ENCODE peak calls at places on chromosomes 3 and 15, in eight cellular contexts. M is osteoblast, B is GM10248, P is Peyer's patch, K is GM13977, U is ovary, N is AG04450, W is cardiac muscle cell. V is an unnamed sample.

GRCh38 chr3:107846282-107846852 is 244.5 kb downstream of the CD47 start:
- DNase-seq in U (peak; percentile 84), B (peak; percentile 46), W (peak; percentile 86), P (peak; percentile 76), N (peak; percentile 21), K (peak; percentile 42), M (peak; percentile 68), V (no peak)

GRCh38 chr3:197022405-197023231 is 7.0 kb downstream of the MELTF start:
- DNase-seq in B (peak; percentile 39), N (no peak), K (peak; percentile 52), P (peak; percentile 40), U (peak; percentile 23), M (peak; percentile 61), W (peak; percentile 37), V (peak; percentile 50)

GRCh38 chr3:196181127-196181546 is 30.1 kb downstream of the ZDHHC19 start:
- DNase-seq in M (peak; percentile 15), P (no peak), K (no peak), N (no peak), W (no peak), B (no peak), U (no peak), V (no peak)

GRCh38 chr3:129605593-129606521 is 619 bp downstream of the PLXND1 start:
- DNase-seq in K (peak; percentile 75), B (no peak), M (peak; percentile 98), P (peak; percentile 66), U (peak; percentile 80), W (peak; percentile 67), N (no peak), V (peak; percentile 43)

GRCh38 chr3:139718415-139718814 is 40.6 kb upstream of the NMNAT3 start:
- DNase-seq in W (peak; percentile 61), M (no peak), P (no peak), K (no peak), N (no peak), U (peak; percentile 73), B (no peak), V (no peak)

GRCh38 chr3:125622381-125622788 is 27.1 kb upstream of the OSBPL11 start:
- DNase-seq in M (no peak), P (no peak), N (no peak), W (no peak), B (no peak), K (no peak), U (no peak), V (no peak)

GRCh38 chr3:177906573-177907229 is 629.5 kb upstream of the KCNMB2 start:
- DNase-seq in W (no peak), K (no peak), N (no peak), P (no peak), M (peak; percentile 65), B (no peak), U (no peak), V (no peak)

GRCh38 chr3:166405465-166405864 is 568.2 kb upstream of the BCHE start:
- DNase-seq in W (no peak), M (no peak), N (no peak), U (no peak), K (no peak), P (no peak), B (no peak), V (no peak)

GRCh38 chr3:58690490-58690889 is 23.9 kb upstream of the FAM3D start:
- DNase-seq in K (no peak), U (no peak), B (no peak), W (no peak), P (peak; percentile 77), M (no peak), N (no peak), V (no peak)

GRCh38 chr15:55586808-55587207 is 1.3 kb downstream of the PYGO1 start:
- DNase-seq in B (no peak), U (no peak), W (no peak), P (no peak), N (no peak), K (no peak), M (peak; percentile 27), V (no peak)

GRCh38 chr15:64699767-64700388 is 75.5 kb downstream of the RBPMS2 start:
- DNase-seq in N (no peak), U (no peak), K (no peak), W (peak; percentile 93), P (no peak), M (peak; percentile 79), B (no peak), V (no peak)

GRCh38 chr15:39976291-39977274 is 42.7 kb downstream of the EIF2AK4 start:
- DNase-seq in N (no peak), M (peak; percentile 84), W (peak; percentile 50), K (peak; percentile 40), B (peak; percentile 49), P (peak; percentile 66), U (peak; percentile 74), V (peak; percentile 16)

GRCh38 chr15:85788796-85789495 is 5.8 kb downstream of the KLHL25 start:
- DNase-seq in N (no peak), U (peak; percentile 12), B (no peak), W (no peak), P (peak; percentile 72), M (no peak), K (peak; percentile 5), V (no peak)

GRCh38 chr3:111152506-111152905 is 80.9 kb downstream of the NECTIN3 start:
- DNase-seq in N (peak; percentile 34), M (no peak), W (no peak), K (no peak), P (no peak), U (no peak), B (no peak), V (no peak)

GRCh38 chr15:101463265-101463664 is 26.2 kb downstream of the PCSK6 start:
- DNase-seq in W (no peak), N (no peak), K (no peak), U (no peak), M (no peak), B (no peak), P (peak; percentile 64), V (no peak)

GRCh38 chr3:195021674-195022073 is 249.3 kb downstream of the XXYLT1 start:
- DNase-seq in P (peak; percentile 17), K (no peak), U (no peak), N (no peak), M (no peak), B (no peak), W (no peak), V (no peak)

GRCh38 chr15:68435966-68436365 is 4.0 kb upstream of the ITGA11 start:
- DNase-seq in P (no peak), N (no peak), M (no peak), U (no peak), B (no peak), W (no peak), K (no peak), V (no peak)

GRCh38 chr3:44861412-44862220 is at the start of gene TMEM42:
- DNase-seq in K (peak; percentile 98), U (peak; percentile 94), W (peak; percentile 93), N (peak; percentile 79), B (peak; percentile 97), M (peak; percentile 100), P (peak; percentile 95), V (peak; percentile 90)
- TF ChIP-seq CTCF in K (peak; percentile 46), U (no peak), W (peak; percentile 44), N (peak; percentile 37), B (peak; percentile 18), M (no peak), P (no peak), V (no peak)

GRCh38 chr15:59420986-59421618 is 16.9 kb upstream of the FAM81A start:
- DNase-seq in N (no peak), W (peak; percentile 71), M (no peak), B (no peak), P (no peak), U (no peak), K (no peak), V (no peak)
- TF ChIP-seq CTCF in N (peak; percentile 32), W (no peak), M (no peak), B (no peak), P (no peak), U (no peak), K (no peak), V (no peak)

DNA sequence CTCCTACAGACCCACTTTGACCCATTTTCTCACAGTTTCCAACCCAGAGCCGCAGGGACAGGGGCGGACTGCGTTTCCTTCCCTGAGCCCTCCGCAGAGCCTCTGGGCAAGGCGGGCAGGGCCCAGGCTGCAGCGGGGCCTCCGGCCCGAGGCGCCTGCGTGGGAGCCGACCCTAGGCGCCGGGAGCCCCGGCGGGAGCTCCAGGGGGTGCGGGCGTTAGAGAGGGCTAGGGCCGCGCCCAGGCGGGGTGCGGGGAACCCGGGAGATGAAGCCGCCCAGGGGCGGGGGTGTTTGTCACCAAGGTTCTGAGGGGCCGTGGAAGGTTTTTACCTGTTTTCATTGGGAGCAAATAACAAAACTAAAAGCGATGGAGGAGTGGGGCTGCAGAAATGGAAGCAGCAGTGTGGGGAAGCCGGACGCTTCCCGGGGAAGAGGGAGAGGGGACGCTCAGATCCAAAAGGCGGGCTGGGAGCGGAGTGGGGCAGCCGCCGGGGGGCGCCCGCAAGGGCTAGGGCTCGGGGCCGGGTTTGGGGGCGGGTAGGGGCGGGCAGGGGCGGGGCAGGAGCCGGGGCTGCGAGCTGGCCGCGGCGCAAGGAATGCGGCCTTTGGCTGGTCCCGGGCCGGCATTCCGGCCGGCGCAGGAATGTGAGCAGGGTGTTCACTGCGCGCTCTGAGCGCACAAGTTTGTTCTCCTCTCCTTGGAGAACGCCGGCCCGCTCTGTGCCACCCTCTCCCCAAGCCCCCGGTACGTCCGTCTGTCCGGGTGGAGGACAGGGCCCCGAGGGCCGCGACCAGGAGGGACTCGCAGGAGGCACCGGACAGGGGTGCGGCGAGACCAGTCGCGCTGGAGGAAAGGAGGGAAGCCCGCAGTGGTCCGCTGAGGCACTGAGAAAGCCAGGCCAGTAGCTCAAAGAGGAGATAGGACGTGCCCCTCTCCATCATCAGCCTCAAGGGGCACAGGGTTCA is 61.1 kb downstream of the AMOTL2 start:
- DNase-seq in K (no peak), B (no peak), N (no peak), M (peak; percentile 93), U (peak; percentile 90), P (peak; percentile 67), W (peak; percentile 86), V (no peak)
- TF ChIP-seq CTCF in K (peak; percentile 14), B (peak; percentile 11), N (peak; percentile 47), M (no peak), U (no peak), P (no peak), W (peak; percentile 36), V (no peak)

DNA sequence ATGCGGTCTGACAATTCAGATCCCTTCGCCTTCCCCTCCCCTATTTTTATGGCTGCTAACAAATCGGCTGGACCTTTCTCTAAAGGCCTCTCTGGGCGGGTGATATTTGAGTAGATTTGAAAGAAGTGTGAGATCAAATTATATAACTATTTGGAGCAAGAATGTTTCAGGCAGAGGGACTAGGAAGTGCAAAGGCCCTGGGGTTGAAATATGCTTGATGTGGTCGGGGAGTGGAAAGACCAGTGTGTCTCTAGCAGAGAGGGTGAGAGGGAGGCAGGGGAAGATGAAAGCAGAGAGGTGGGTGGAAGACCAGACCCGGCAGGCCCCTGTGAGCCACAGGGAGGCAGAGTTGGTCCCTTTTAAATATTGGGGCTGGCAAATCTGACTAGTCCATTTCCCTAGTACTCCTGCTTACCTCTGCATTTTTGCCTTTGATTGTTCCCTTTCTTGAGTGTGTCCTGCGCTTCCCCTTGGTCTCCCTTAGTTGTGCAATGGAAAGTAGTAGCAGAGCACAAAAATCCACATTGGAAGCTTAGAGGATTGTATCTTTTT is 32.3 kb downstream of the SLCO3A1 start:
- DNase-seq in U (no peak), P (no peak), M (no peak), B (no peak), W (peak; percentile 23), N (no peak), K (no peak), V (no peak)
- TF ChIP-seq CTCF in U (no peak), P (no peak), M (no peak), B (no peak), W (peak; percentile 24), N (no peak), K (no peak), V (no peak)

V was measured in B cell.